ENCODE peak calls at places on chromosomes 13 and 19, in seven cellular contexts. T is NCI-H2029, C is heart left ventricle, M is A549, X is fibroblast of lung, F is HTR-8/SVneo, V is fibroblast of the conjunctiva. Y is an unnamed sample.

GRCh38 chr13:109088101-109088500 is 458.7 kb downstream of the MYO16 start:
- DNase-seq in T (no peak), C (no peak), M (no peak), X (no peak), F (no peak), V (no peak), Y (peak; percentile 90)

GRCh38 chr19:2290441-2291184 is 8.6 kb upstream of the PEAK3 start:
- DNase-seq in T (no peak), C (no peak), M (no peak), X (no peak), F (no peak), V (no peak), Y (no peak)

GRCh38 chr19:37975071-37975470 is 68.1 kb downstream of the SIPA1L3 start:
- DNase-seq in T (no peak), C (no peak), M (no peak), X (no peak), F (no peak), V (no peak), Y (no peak)

GRCh38 chr19:8336665-8337064 is 6.4 kb downstream of the KANK3 start:
- DNase-seq in T (no peak), C (no peak), M (no peak), X (no peak), F (no peak), V (no peak), Y (no peak)

GRCh38 chr19:49085868-49086232 is 599 bp downstream of the SNRNP70 start:
- DNase-seq in T (no peak), C (no peak), M (no peak), X (no peak), F (no peak), V (no peak), Y (no peak)

GRCh38 chr19:58395220-58395978 is at the start of gene RNF225:
- DNase-seq in T (no peak), C (no peak), M (no peak), X (no peak), F (no peak), V (no peak), Y (peak; percentile 79)

GRCh38 chr19:6164906-6165531 is 29.6 kb downstream of the ACSBG2 start:
- DNase-seq in T (no peak), C (no peak), M (no peak), X (no peak), F (no peak), V (no peak), Y (peak; percentile 26)

GRCh38 chr13:79228972-79229371 is 177.1 kb downstream of the RBM26 start:
- DNase-seq in T (no peak), C (no peak), M (no peak), X (no peak), F (no peak), V (no peak), Y (peak; percentile 85)

GRCh38 chr19:50982186-50982585 is 1.5 kb downstream of the KLK7 start:
- DNase-seq in T (no peak), C (no peak), M (no peak), X (no peak), F (no peak), V (no peak), Y (no peak)

GRCh38 chr19:14056741-14057356 is 5.0 kb downstream of the PALM3 start:
- DNase-seq in T (no peak), C (no peak), M (no peak), X (no peak), F (no peak), V (no peak), Y (no peak)

GRCh38 chr19:3007975-3008374 is 21.1 kb downstream of the TLE2 start:
- DNase-seq in T (no peak), C (no peak), M (no peak), X (no peak), F (no peak), V (no peak), Y (no peak)

GRCh38 chr13:73514208-73514607 is 455.4 kb downstream of the KLF5 start:
- DNase-seq in T (no peak), C (no peak), M (no peak), X (no peak), F (no peak), V (no peak), Y (peak; percentile 32)

GRCh38 chr19:18894254-18895037 is 1.5 kb downstream of the CERS1 start:
- DNase-seq in T (no peak), C (peak; percentile 50), M (peak; percentile 18), X (peak; percentile 55), F (no peak), V (peak; percentile 33), Y (no peak)

GRCh38 chr13:43042410-43042921 is 19.1 kb downstream of the DNAJC15 start:
- DNase-seq in T (no peak), C (no peak), M (no peak), X (no peak), F (no peak), V (no peak), Y (no peak)

GRCh38 chr19:1567116-1567847 is 843 bp downstream of the MEX3D start:
- DNase-seq in T (no peak), C (peak; percentile 41), M (no peak), X (no peak), F (no peak), V (no peak), Y (no peak)